ENCODE peak calls at places on chromosomes 5 and 9, in seven cellular contexts. One of them, this sample, is unnamed.

GRCh38 chr9:113516840-113517577 is 53.5 kb downstream of the RGS3 start:
- DNase-seq in stimulated activated effector memory CD8-positive, alpha-beta T cell treated with anti-CD3 and anti-CD28 coated beads, Interleukin-12 subunit alpha, Interleukin-12 subunit beta, amount 100 ng/mL, for 72 hours: peak; percentile 90
- DNase-seq in stimulated activated CD4-positive, alpha-beta T cell treated with anti-CD3 and anti-CD28 coated beads, Interleukin-15, amount 100 ng/mL, for 48 hours: peak; percentile 76
- DNase-seq in DMS153: no peak
- DNase-seq in fibroblast of the aortic adventitia: no peak
- DNase-seq in iPS-NIHi11: no peak
- DNase-seq in RPMI8226: peak; percentile 25
- DNase-seq in this sample: no peak

GRCh38 chr9:4640027-4640426 is 22.1 kb upstream of the PLPP6 start:
- DNase-seq in iPS-NIHi11: peak; percentile 42
- DNase-seq in stimulated activated CD4-positive, alpha-beta T cell treated with anti-CD3 and anti-CD28 coated beads, Interleukin-15, amount 100 ng/mL, for 48 hours: peak; percentile 25
- DNase-seq in DMS153: no peak
- DNase-seq in stimulated activated effector memory CD8-positive, alpha-beta T cell treated with anti-CD3 and anti-CD28 coated beads, Interleukin-12 subunit alpha, Interleukin-12 subunit beta, amount 100 ng/mL, for 72 hours: no peak
- DNase-seq in fibroblast of the aortic adventitia: peak; percentile 45
- DNase-seq in RPMI8226: no peak
- DNase-seq in this sample: no peak

GRCh38 chr9:127361561-127361960 is 35.4 kb upstream of the SLC2A8 start:
- DNase-seq in stimulated activated CD4-positive, alpha-beta T cell treated with anti-CD3 and anti-CD28 coated beads, Interleukin-15, amount 100 ng/mL, for 48 hours: no peak
- DNase-seq in fibroblast of the aortic adventitia: no peak
- DNase-seq in DMS153: no peak
- DNase-seq in iPS-NIHi11: no peak
- DNase-seq in stimulated activated effector memory CD8-positive, alpha-beta T cell treated with anti-CD3 and anti-CD28 coated beads, Interleukin-12 subunit alpha, Interleukin-12 subunit beta, amount 100 ng/mL, for 72 hours: no peak
- DNase-seq in RPMI8226: no peak
- DNase-seq in this sample: no peak

GRCh38 chr5:9617191-9617590 is 13.0 kb downstream of the TAS2R1 start:
- DNase-seq in RPMI8226: no peak
- DNase-seq in iPS-NIHi11: no peak
- DNase-seq in fibroblast of the aortic adventitia: no peak
- DNase-seq in stimulated activated effector memory CD8-positive, alpha-beta T cell treated with anti-CD3 and anti-CD28 coated beads, Interleukin-12 subunit alpha, Interleukin-12 subunit beta, amount 100 ng/mL, for 72 hours: no peak
- DNase-seq in stimulated activated CD4-positive, alpha-beta T cell treated with anti-CD3 and anti-CD28 coated beads, Interleukin-15, amount 100 ng/mL, for 48 hours: no peak
- DNase-seq in DMS153: no peak
- DNase-seq in this sample: no peak

GRCh38 chr5:163913548-163913947 is 408.1 kb downstream of the MAT2B start:
- DNase-seq in stimulated activated effector memory CD8-positive, alpha-beta T cell treated with anti-CD3 and anti-CD28 coated beads, Interleukin-12 subunit alpha, Interleukin-12 subunit beta, amount 100 ng/mL, for 72 hours: no peak
- DNase-seq in DMS153: no peak
- DNase-seq in RPMI8226: no peak
- DNase-seq in iPS-NIHi11: no peak
- DNase-seq in stimulated activated CD4-positive, alpha-beta T cell treated with anti-CD3 and anti-CD28 coated beads, Interleukin-15, amount 100 ng/mL, for 48 hours: no peak
- DNase-seq in fibroblast of the aortic adventitia: peak; percentile 54
- DNase-seq in this sample: no peak

GRCh38 chr9:32468740-32469139 is 57.3 kb downstream of the RIGI start:
- DNase-seq in fibroblast of the aortic adventitia: no peak
- DNase-seq in iPS-NIHi11: no peak
- DNase-seq in RPMI8226: no peak
- DNase-seq in DMS153: no peak
- DNase-seq in stimulated activated effector memory CD8-positive, alpha-beta T cell treated with anti-CD3 and anti-CD28 coated beads, Interleukin-12 subunit alpha, Interleukin-12 subunit beta, amount 100 ng/mL, for 72 hours: no peak
- DNase-seq in stimulated activated CD4-positive, alpha-beta T cell treated with anti-CD3 and anti-CD28 coated beads, Interleukin-15, amount 100 ng/mL, for 48 hours: no peak
- DNase-seq in this sample: no peak

GRCh38 chr5:157072508-157072907 is 13.6 kb upstream of the HAVCR1 start:
- DNase-seq in stimulated activated effector memory CD8-positive, alpha-beta T cell treated with anti-CD3 and anti-CD28 coated beads, Interleukin-12 subunit alpha, Interleukin-12 subunit beta, amount 100 ng/mL, for 72 hours: peak; percentile 49
- DNase-seq in RPMI8226: no peak
- DNase-seq in iPS-NIHi11: no peak
- DNase-seq in fibroblast of the aortic adventitia: no peak
- DNase-seq in DMS153: no peak
- DNase-seq in stimulated activated CD4-positive, alpha-beta T cell treated with anti-CD3 and anti-CD28 coated beads, Interleukin-15, amount 100 ng/mL, for 48 hours: no peak
- DNase-seq in this sample: no peak

GRCh38 chr9:22210262-22210661 is 201.2 kb upstream of the CDKN2B start:
- DNase-seq in iPS-NIHi11: no peak
- DNase-seq in fibroblast of the aortic adventitia: no peak
- DNase-seq in stimulated activated CD4-positive, alpha-beta T cell treated with anti-CD3 and anti-CD28 coated beads, Interleukin-15, amount 100 ng/mL, for 48 hours: no peak
- DNase-seq in DMS153: no peak
- DNase-seq in stimulated activated effector memory CD8-positive, alpha-beta T cell treated with anti-CD3 and anti-CD28 coated beads, Interleukin-12 subunit alpha, Interleukin-12 subunit beta, amount 100 ng/mL, for 72 hours: no peak
- DNase-seq in RPMI8226: no peak
- DNase-seq in this sample: no peak

GRCh38 chr5:88236866-88237642 is 31.6 kb downstream of the TMEM161B start:
- DNase-seq in DMS153: no peak
- DNase-seq in RPMI8226: no peak
- DNase-seq in stimulated activated CD4-positive, alpha-beta T cell treated with anti-CD3 and anti-CD28 coated beads, Interleukin-15, amount 100 ng/mL, for 48 hours: no peak
- DNase-seq in stimulated activated effector memory CD8-positive, alpha-beta T cell treated with anti-CD3 and anti-CD28 coated beads, Interleukin-12 subunit alpha, Interleukin-12 subunit beta, amount 100 ng/mL, for 72 hours: no peak
- DNase-seq in fibroblast of the aortic adventitia: peak; percentile 16
- DNase-seq in iPS-NIHi11: no peak
- DNase-seq in this sample: no peak

GRCh38 chr5:175573493-175574269 is 84.2 kb upstream of the HRH2 start:
- DNase-seq in DMS153: no peak
- DNase-seq in fibroblast of the aortic adventitia: no peak
- DNase-seq in iPS-NIHi11: peak; percentile 48
- DNase-seq in RPMI8226: no peak
- DNase-seq in stimulated activated CD4-positive, alpha-beta T cell treated with anti-CD3 and anti-CD28 coated beads, Interleukin-15, amount 100 ng/mL, for 48 hours: no peak
- DNase-seq in stimulated activated effector memory CD8-positive, alpha-beta T cell treated with anti-CD3 and anti-CD28 coated beads, Interleukin-12 subunit alpha, Interleukin-12 subunit beta, amount 100 ng/mL, for 72 hours: no peak
- DNase-seq in this sample: no peak

GRCh38 chr9:135083831-135084230 is 3.6 kb upstream of the OLFM1 start:
- DNase-seq in DMS153: no peak
- DNase-seq in stimulated activated CD4-positive, alpha-beta T cell treated with anti-CD3 and anti-CD28 coated beads, Interleukin-15, amount 100 ng/mL, for 48 hours: no peak
- DNase-seq in stimulated activated effector memory CD8-positive, alpha-beta T cell treated with anti-CD3 and anti-CD28 coated beads, Interleukin-12 subunit alpha, Interleukin-12 subunit beta, amount 100 ng/mL, for 72 hours: no peak
- DNase-seq in RPMI8226: no peak
- DNase-seq in fibroblast of the aortic adventitia: no peak
- DNase-seq in iPS-NIHi11: no peak
- DNase-seq in this sample: no peak

GRCh38 chr5:5533927-5534326 is 111.5 kb downstream of the ICE1 start:
- DNase-seq in stimulated activated CD4-positive, alpha-beta T cell treated with anti-CD3 and anti-CD28 coated beads, Interleukin-15, amount 100 ng/mL, for 48 hours: no peak
- DNase-seq in stimulated activated effector memory CD8-positive, alpha-beta T cell treated with anti-CD3 and anti-CD28 coated beads, Interleukin-12 subunit alpha, Interleukin-12 subunit beta, amount 100 ng/mL, for 72 hours: no peak
- DNase-seq in RPMI8226: peak; percentile 74
- DNase-seq in DMS153: peak; percentile 34
- DNase-seq in fibroblast of the aortic adventitia: no peak
- DNase-seq in iPS-NIHi11: no peak
- DNase-seq in this sample: no peak

GRCh38 chr9:16158063-16158462 is 605.2 kb downstream of the CCDC171 start:
- DNase-seq in RPMI8226: no peak
- DNase-seq in iPS-NIHi11: no peak
- DNase-seq in fibroblast of the aortic adventitia: no peak
- DNase-seq in DMS153: no peak
- DNase-seq in stimulated activated effector memory CD8-positive, alpha-beta T cell treated with anti-CD3 and anti-CD28 coated beads, Interleukin-12 subunit alpha, Interleukin-12 subunit beta, amount 100 ng/mL, for 72 hours: no peak
- DNase-seq in stimulated activated CD4-positive, alpha-beta T cell treated with anti-CD3 and anti-CD28 coated beads, Interleukin-15, amount 100 ng/mL, for 48 hours: no peak
- DNase-seq in this sample: no peak

GRCh38 chr5:36870399-36871040 is 6.0 kb upstream of the NIPBL start:
- DNase-seq in stimulated activated effector memory CD8-positive, alpha-beta T cell treated with anti-CD3 and anti-CD28 coated beads, Interleukin-12 subunit alpha, Interleukin-12 subunit beta, amount 100 ng/mL, for 72 hours: no peak
- DNase-seq in iPS-NIHi11: peak; percentile 55
- DNase-seq in stimulated activated CD4-positive, alpha-beta T cell treated with anti-CD3 and anti-CD28 coated beads, Interleukin-15, amount 100 ng/mL, for 48 hours: no peak
- DNase-seq in DMS153: peak; percentile 82
- DNase-seq in fibroblast of the aortic adventitia: peak; percentile 80
- DNase-seq in RPMI8226: peak; percentile 57
- DNase-seq in this sample: no peak

GRCh38 chr9:73577867-73578266 is 426.2 kb downstream of the ANXA1 start:
- DNase-seq in DMS153: peak; percentile 40
- DNase-seq in iPS-NIHi11: no peak
- DNase-seq in stimulated activated CD4-positive, alpha-beta T cell treated with anti-CD3 and anti-CD28 coated beads, Interleukin-15, amount 100 ng/mL, for 48 hours: no peak
- DNase-seq in fibroblast of the aortic adventitia: peak; percentile 27
- DNase-seq in RPMI8226: peak; percentile 16
- DNase-seq in stimulated activated effector memory CD8-positive, alpha-beta T cell treated with anti-CD3 and anti-CD28 coated beads, Interleukin-12 subunit alpha, Interleukin-12 subunit beta, amount 100 ng/mL, for 72 hours: no peak
- DNase-seq in this sample: no peak

GRCh38 chr5:138033916-138034315 is 1.0 kb upstream of the FAM13B start:
- DNase-seq in stimulated activated effector memory CD8-positive, alpha-beta T cell treated with anti-CD3 and anti-CD28 coated beads, Interleukin-12 subunit alpha, Interleukin-12 subunit beta, amount 100 ng/mL, for 72 hours: no peak
- DNase-seq in iPS-NIHi11: no peak
- DNase-seq in stimulated activated CD4-positive, alpha-beta T cell treated with anti-CD3 and anti-CD28 coated beads, Interleukin-15, amount 100 ng/mL, for 48 hours: no peak
- DNase-seq in RPMI8226: no peak
- DNase-seq in fibroblast of the aortic adventitia: peak; percentile 74
- DNase-seq in DMS153: no peak
- DNase-seq in this sample: no peak

GRCh38 chr5:15791859-15792258 is 291.9 kb downstream of the FBXL7 start:
- DNase-seq in DMS153: no peak
- DNase-seq in stimulated activated CD4-positive, alpha-beta T cell treated with anti-CD3 and anti-CD28 coated beads, Interleukin-15, amount 100 ng/mL, for 48 hours: no peak
- DNase-seq in iPS-NIHi11: no peak
- DNase-seq in RPMI8226: no peak
- DNase-seq in stimulated activated effector memory CD8-positive, alpha-beta T cell treated with anti-CD3 and anti-CD28 coated beads, Interleukin-12 subunit alpha, Interleukin-12 subunit beta, amount 100 ng/mL, for 72 hours: no peak
- DNase-seq in fibroblast of the aortic adventitia: peak; percentile 57
- DNase-seq in this sample: no peak

GRCh38 chr5:150428106-150428876 is 15.6 kb upstream of the CD74 start:
- DNase-seq in stimulated activated CD4-positive, alpha-beta T cell treated with anti-CD3 and anti-CD28 coated beads, Interleukin-15, amount 100 ng/mL, for 48 hours: no peak
- DNase-seq in DMS153: no peak
- DNase-seq in stimulated activated effector memory CD8-positive, alpha-beta T cell treated with anti-CD3 and anti-CD28 coated beads, Interleukin-12 subunit alpha, Interleukin-12 subunit beta, amount 100 ng/mL, for 72 hours: no peak
- DNase-seq in iPS-NIHi11: no peak
- DNase-seq in fibroblast of the aortic adventitia: peak; percentile 62
- DNase-seq in RPMI8226: no peak
- DNase-seq in this sample: peak; percentile 65

GRCh38 chr9:130042406-130042930 is 521 bp downstream of the FNBP1 start:
- DNase-seq in fibroblast of the aortic adventitia: no peak
- DNase-seq in stimulated activated effector memory CD8-positive, alpha-beta T cell treated with anti-CD3 and anti-CD28 coated beads, Interleukin-12 subunit alpha, Interleukin-12 subunit beta, amount 100 ng/mL, for 72 hours: peak; percentile 80
- DNase-seq in DMS153: no peak
- DNase-seq in iPS-NIHi11: peak; percentile 64
- DNase-seq in stimulated activated CD4-positive, alpha-beta T cell treated with anti-CD3 and anti-CD28 coated beads, Interleukin-15, amount 100 ng/mL, for 48 hours: no peak
- DNase-seq in RPMI8226: peak; percentile 47
- DNase-seq in this sample: no peak

GRCh38 chr5:25850581-25850980 is 1187.8 kb downstream of the CDH9 start:
- DNase-seq in stimulated activated CD4-positive, alpha-beta T cell treated with anti-CD3 and anti-CD28 coated beads, Interleukin-15, amount 100 ng/mL, for 48 hours: no peak
- DNase-seq in DMS153: no peak
- DNase-seq in fibroblast of the aortic adventitia: no peak
- DNase-seq in iPS-NIHi11: no peak
- DNase-seq in RPMI8226: no peak
- DNase-seq in stimulated activated effector memory CD8-positive, alpha-beta T cell treated with anti-CD3 and anti-CD28 coated beads, Interleukin-12 subunit alpha, Interleukin-12 subunit beta, amount 100 ng/mL, for 72 hours: no peak
- DNase-seq in this sample: no peak

GRCh38 chr9:93656426-93657222 is 80.2 kb downstream of the PHF2 start:
- DNase-seq in DMS153: no peak
- DNase-seq in fibroblast of the aortic adventitia: no peak
- DNase-seq in stimulated activated effector memory CD8-positive, alpha-beta T cell treated with anti-CD3 and anti-CD28 coated beads, Interleukin-12 subunit alpha, Interleukin-12 subunit beta, amount 100 ng/mL, for 72 hours: no peak
- DNase-seq in stimulated activated CD4-positive, alpha-beta T cell treated with anti-CD3 and anti-CD28 coated beads, Interleukin-15, amount 100 ng/mL, for 48 hours: no peak
- DNase-seq in iPS-NIHi11: no peak
- DNase-seq in RPMI8226: no peak
- DNase-seq in this sample: no peak

GRCh38 chr5:4879693-4880303 is 260.3 kb upstream of the ADAMTS16 start:
- DNase-seq in stimulated activated CD4-positive, alpha-beta T cell treated with anti-CD3 and anti-CD28 coated beads, Interleukin-15, amount 100 ng/mL, for 48 hours: peak; percentile 31
- DNase-seq in iPS-NIHi11: peak; percentile 84
- DNase-seq in RPMI8226: peak; percentile 75
- DNase-seq in fibroblast of the aortic adventitia: peak; percentile 85
- DNase-seq in stimulated activated effector memory CD8-positive, alpha-beta T cell treated with anti-CD3 and anti-CD28 coated beads, Interleukin-12 subunit alpha, Interleukin-12 subunit beta, amount 100 ng/mL, for 72 hours: peak; percentile 65
- DNase-seq in DMS153: peak; percentile 64
- DNase-seq in this sample: peak; percentile 79

GRCh38 chr9:91179237-91180138 is 182.2 kb downstream of the AUH start:
- DNase-seq in DMS153: no peak
- DNase-seq in stimulated activated effector memory CD8-positive, alpha-beta T cell treated with anti-CD3 and anti-CD28 coated beads, Interleukin-12 subunit alpha, Interleukin-12 subunit beta, amount 100 ng/mL, for 72 hours: peak; percentile 43
- DNase-seq in fibroblast of the aortic adventitia: peak; percentile 56
- DNase-seq in stimulated activated CD4-positive, alpha-beta T cell treated with anti-CD3 and anti-CD28 coated beads, Interleukin-15, amount 100 ng/mL, for 48 hours: no peak
- DNase-seq in iPS-NIHi11: no peak
- DNase-seq in RPMI8226: no peak
- DNase-seq in this sample: peak; percentile 54

GRCh38 chr9:130996672-130997394 is 12.1 kb upstream of the LAMC3 start:
- DNase-seq in DMS153: no peak
- DNase-seq in RPMI8226: no peak
- DNase-seq in iPS-NIHi11: no peak
- DNase-seq in fibroblast of the aortic adventitia: no peak
- DNase-seq in stimulated activated CD4-positive, alpha-beta T cell treated with anti-CD3 and anti-CD28 coated beads, Interleukin-15, amount 100 ng/mL, for 48 hours: no peak
- DNase-seq in stimulated activated effector memory CD8-positive, alpha-beta T cell treated with anti-CD3 and anti-CD28 coated beads, Interleukin-12 subunit alpha, Interleukin-12 subunit beta, amount 100 ng/mL, for 72 hours: no peak
- DNase-seq in this sample: no peak

This sample was measured in right atrium auricular region.